ENCODE peak calls at places on chromosomes 6 and 20, in nine cellular contexts. E, Y, M, J, F, T, V, C and H are unnamed samples.
A peak's percentile ranks its signal among the peaks of the same experiment; 100 is the strongest.

GRCh38 chr6:11160199-11160598 is 48.7 kb upstream of the ERVFRD-1 start:
- DNase-seq in E (no peak), Y (no peak), M (no peak), J (peak; percentile 59), F (no peak), T (no peak), V (no peak), C (peak; percentile 30), H (peak; percentile 84)

GRCh38 chr6:80531676-80532619 is 425.5 kb downstream of the BCKDHB start:
- DNase-seq in E (no peak), Y (peak; percentile 55), M (no peak), J (no peak), F (no peak), T (no peak), V (no peak), C (peak; percentile 39), H (peak; percentile 40)

GRCh38 chr6:136108591-136108990 is 141.5 kb downstream of the MTFR2 start:
- DNase-seq in E (no peak), Y (no peak), M (no peak), J (no peak), F (no peak), T (no peak), V (no peak), C (peak; percentile 27), H (no peak)

GRCh38 chr20:59525500-59526241 is 78.7 kb upstream of the PHACTR3 start:
- DNase-seq in E (peak; percentile 45), Y (peak; percentile 53), M (peak; percentile 84), J (peak; percentile 37), F (peak; percentile 64), T (no peak), V (no peak), C (peak; percentile 46), H (peak; percentile 29)

GRCh38 chr6:31007694-31008093 is 2.6 kb upstream of the MUC22 start:
- DNase-seq in E (no peak), Y (peak; percentile 56), M (no peak), J (peak; percentile 88), F (no peak), T (peak; percentile 84), V (no peak), C (peak; percentile 53), H (peak; percentile 91)

GRCh38 chr6:165811512-165811911 is 148.5 kb upstream of the PDE10A start:
- DNase-seq in E (no peak), Y (no peak), M (no peak), J (no peak), F (no peak), T (no peak), V (no peak), C (no peak), H (no peak)

GRCh38 chr20:760751-761417 is 7.4 kb downstream of the SLC52A3 start:
- DNase-seq in E (no peak), Y (peak; percentile 18), M (no peak), J (peak; percentile 13), F (no peak), T (no peak), V (no peak), C (peak; percentile 17), H (peak; percentile 18)

GRCh38 chr6:105484238-105485161 is 81.6 kb upstream of the PREP start:
- DNase-seq in E (no peak), Y (peak; percentile 58), M (no peak), J (peak; percentile 58), F (no peak), T (no peak), V (no peak), C (peak; percentile 59), H (peak; percentile 62)

GRCh38 chr20:5863040-5863811 is 87.1 kb downstream of the TRMT6 start:
- DNase-seq in E (peak; percentile 74), Y (peak; percentile 77), M (peak; percentile 55), J (peak; percentile 85), F (peak; percentile 67), T (no peak), V (no peak), C (peak; percentile 89), H (peak; percentile 84)

GRCh38 chr20:33791021-33791420 is 20.1 kb upstream of the CHMP4B start:
- DNase-seq in E (no peak), Y (no peak), M (no peak), J (no peak), F (no peak), T (no peak), V (no peak), C (no peak), H (no peak)

DNA sequence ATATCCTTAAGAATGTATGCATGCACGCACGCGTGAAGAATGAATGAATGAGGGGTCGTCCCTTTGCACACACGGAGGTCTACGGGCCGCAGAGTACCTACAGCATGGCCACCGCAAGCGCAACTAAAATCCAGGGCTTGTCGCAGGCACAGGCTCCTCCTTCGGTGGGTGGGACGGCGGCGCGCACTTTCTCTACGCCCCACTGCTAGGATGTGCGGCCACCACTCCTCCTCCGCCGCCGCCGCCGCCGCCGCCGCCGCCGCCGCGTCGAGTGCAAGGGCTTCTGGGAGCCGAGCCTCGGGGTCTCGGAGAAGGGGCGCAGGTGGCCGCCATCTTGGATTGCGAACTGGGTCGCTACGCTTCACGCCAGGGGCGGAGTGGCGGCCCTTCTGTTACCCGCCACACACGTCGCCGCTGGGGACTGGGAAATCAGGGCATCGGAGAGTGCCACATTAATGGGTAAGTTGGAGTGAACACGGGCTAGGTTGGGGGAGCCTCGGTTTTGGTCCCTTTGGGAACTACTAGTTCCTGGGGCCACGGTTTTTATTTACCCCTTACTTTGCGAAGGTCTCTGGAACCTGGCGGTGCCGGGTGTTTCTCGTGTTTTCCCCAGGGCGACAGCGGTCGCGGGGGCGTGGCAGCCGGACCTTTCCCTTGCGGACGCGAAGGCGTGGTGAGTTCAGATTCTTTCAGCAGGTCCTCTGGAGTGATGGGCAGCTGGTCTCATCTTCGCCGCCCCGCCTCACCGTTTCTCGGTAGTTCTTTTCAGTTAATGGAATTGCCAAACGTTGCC is at the start of gene KPNA5:
- DNase-seq in E (peak; percentile 92), Y (peak; percentile 94), M (peak; percentile 96), J (peak; percentile 83), F (peak; percentile 94), T (peak; percentile 68), V (peak; percentile 88), C (peak; percentile 90), H (peak; percentile 89)
- H3K4me3 ChIP-seq in E (peak within 1 kb of the TSS; percentile 74), Y (peak within 1 kb of the TSS; percentile 88), M (peak within 1 kb of the TSS; percentile 75), J (peak within 1 kb of the TSS; percentile 96), F (peak within 1 kb of the TSS; percentile 94), T (peak within 1 kb of the TSS; percentile 95), V (peak within 1 kb of the TSS; percentile 94), C (peak within 1 kb of the TSS; percentile 89), H (peak within 1 kb of the TSS; percentile 76)

DNA sequence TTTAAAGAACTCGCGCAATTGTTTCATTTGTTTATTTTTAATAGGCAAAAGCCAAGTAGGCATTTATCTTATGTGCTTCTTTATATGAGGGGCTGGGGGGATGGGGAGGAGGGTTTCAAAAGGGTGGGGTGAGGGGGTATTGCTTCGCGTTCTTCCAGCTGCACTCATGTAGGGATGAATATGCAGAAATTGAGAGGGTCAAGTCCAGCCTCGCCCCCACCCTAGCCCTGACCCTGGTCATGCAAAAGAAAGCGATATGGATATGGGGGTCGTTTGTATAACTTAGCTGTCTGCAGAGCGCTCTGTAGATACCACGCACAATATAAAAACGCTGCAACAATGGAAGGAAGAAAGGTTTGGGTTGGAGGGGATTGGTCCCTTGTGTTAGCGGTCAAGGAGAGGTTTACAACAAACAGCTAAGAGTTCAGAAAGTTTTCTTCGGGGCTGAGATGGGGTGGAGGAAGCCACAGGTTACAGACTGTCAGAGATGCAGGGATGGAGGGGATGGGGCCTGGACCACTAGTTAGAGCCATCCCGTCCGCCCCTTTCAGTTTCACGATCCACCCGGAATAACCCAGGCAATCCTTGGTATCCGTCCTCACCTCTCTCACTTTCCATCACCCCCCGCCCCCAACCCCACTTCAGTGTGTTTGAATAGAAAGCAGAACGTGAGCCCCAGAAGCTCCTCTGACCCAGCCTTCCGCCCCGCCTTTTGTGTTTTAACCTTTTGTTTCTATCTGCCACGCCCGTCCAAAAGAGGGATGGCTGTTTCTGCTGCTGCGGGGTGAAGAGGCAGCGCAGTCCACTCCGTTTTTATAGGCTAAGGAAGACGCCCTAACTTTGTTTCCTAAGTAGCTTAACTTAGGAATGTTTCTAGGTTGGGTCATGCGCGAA is 73.5 kb downstream of the SOX4 start:
- DNase-seq in E (no peak), Y (no peak), M (peak; percentile 69), J (no peak), F (peak; percentile 43), T (no peak), V (no peak), C (peak; percentile 11), H (no peak)
- H3K4me3 ChIP-seq in E (peak overlapping the region; percentile 33), Y (peak overlapping the region; percentile 37), M (peak overlapping the region; percentile 60), J (no peak overlapping the region), F (peak overlapping the region; percentile 67), T (peak overlapping the region; percentile 68), V (no peak overlapping the region), C (peak overlapping the region; percentile 69), H (peak overlapping the region; percentile 29)

GRCh38 chr6:395432-396125 is 4.0 kb downstream of the IRF4 start:
- DNase-seq in E (no peak), Y (no peak), M (no peak), J (no peak), F (no peak), T (no peak), V (no peak), C (no peak), H (no peak)

GRCh38 chr6:392441-393390 is 1.2 kb downstream of the IRF4 start:
- DNase-seq in E (no peak), Y (no peak), M (peak; percentile 77), J (peak; percentile 8), F (peak; percentile 45), T (no peak), V (peak; percentile 26), C (no peak), H (peak; percentile 12)

GRCh38 chr6:393391-394221 is 2.1 kb downstream of the IRF4 start:
- DNase-seq in E (no peak), Y (no peak), M (peak; percentile 72), J (no peak), F (peak; percentile 42), T (no peak), V (no peak), C (no peak), H (no peak)

GRCh38 chr6:396126-396520 is 4.6 kb downstream of the IRF4 start:
- DNase-seq in E (no peak), Y (no peak), M (no peak), J (no peak), F (no peak), T (no peak), V (no peak), C (no peak), H (no peak)

DNA sequence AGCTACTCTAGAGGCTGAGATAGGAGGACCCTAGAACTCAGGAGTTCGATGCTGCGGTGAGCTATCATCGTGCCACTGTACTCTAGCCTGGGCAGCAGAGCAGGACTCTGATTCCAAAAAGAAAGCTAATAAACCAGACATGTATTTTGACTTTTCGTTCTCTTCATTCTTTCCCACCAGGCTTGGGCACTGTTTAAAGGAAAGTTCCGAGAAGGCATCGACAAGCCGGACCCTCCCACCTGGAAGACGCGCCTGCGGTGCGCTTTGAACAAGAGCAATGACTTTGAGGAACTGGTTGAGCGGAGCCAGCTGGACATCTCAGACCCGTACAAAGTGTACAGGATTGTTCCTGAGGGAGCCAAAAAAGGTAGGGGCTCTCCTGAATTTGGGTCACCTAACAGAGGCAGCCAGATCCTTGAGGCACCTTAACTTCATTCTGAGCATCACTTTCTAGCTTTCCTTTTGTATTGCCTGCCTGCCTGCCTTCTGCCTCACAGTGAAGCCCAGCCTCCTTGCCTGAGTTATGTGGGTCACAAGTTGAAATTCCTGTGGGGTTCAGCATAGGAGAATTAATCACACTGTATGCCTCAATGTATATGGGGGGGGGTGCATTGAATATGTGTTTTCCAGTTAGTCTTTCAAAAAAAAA is 3.2 kb downstream of the IRF4 start:
- DNase-seq in E (no peak), Y (no peak), M (no peak), J (no peak), F (no peak), T (no peak), V (no peak), C (no peak), H (no peak)
- H3K4me3 ChIP-seq in E (no peak overlapping the region), Y (no peak overlapping the region), M (no peak overlapping the region), J (no peak overlapping the region), F (no peak overlapping the region), T (no peak overlapping the region), V (no peak overlapping the region), C (no peak overlapping the region), H (no peak overlapping the region)

GRCh38 chr6:110399219-110400071 is 15.9 kb downstream of the DDO start:
- DNase-seq in E (peak; percentile 28), Y (peak; percentile 15), M (peak; percentile 77), J (no peak), F (no peak), T (no peak), V (no peak), C (no peak), H (peak; percentile 6)
- H3K4me3 ChIP-seq in E (peak overlapping the region; percentile 51), Y (peak overlapping the region; percentile 30), M (peak overlapping the region; percentile 51), J (peak overlapping the region; percentile 25), F (peak overlapping the region; percentile 60), T (no peak overlapping the region), V (no peak overlapping the region), C (peak overlapping the region; percentile 48), H (peak overlapping the region; percentile 39)